ENCODE peak calls at places on chromosomes 11 and 22, in nine cellular contexts. C is esophagus muscularis mucosa; G is OCI-LY7; Q is CD8-positive, alpha-beta T cell; Z is progenitor cell of endocrine pancreas; A is endothelial cell of umbilical vein; Y is endothelial cell; W is mammary epithelial cell; P is ascending aorta. I is an unnamed sample.
A peak's percentile ranks its signal among the peaks of the same experiment; 100 is the strongest.

GRCh38 chr11:33642461-33643166 is 58.0 kb downstream of the C11orf91 start:
- DNase-seq in C (no peak), G (no peak), Q (no peak), Z (no peak), A (no peak), Y (no peak), W (peak; percentile 81), P (no peak), I (no peak)

GRCh38 chr11:45885274-45885920 is at the start of gene MAPK8IP1:
- DNase-seq in C (no peak), G (peak; percentile 59), Q (peak; percentile 39), Z (peak; percentile 71), A (peak; percentile 16), Y (peak; percentile 66), W (peak; percentile 28), P (no peak), I (no peak)

GRCh38 chr11:28547395-28547794 is 439.2 kb downstream of the METTL15 start:
- DNase-seq in C (no peak), G (no peak), Q (no peak), Z (no peak), A (no peak), Y (no peak), W (no peak), P (no peak), I (no peak)

GRCh38 chr11:58024601-58025091 is 965 bp downstream of the OR9Q1 start:
- DNase-seq in C (no peak), G (no peak), Q (no peak), Z (no peak), A (peak; percentile 91), Y (no peak), W (no peak), P (no peak), I (no peak)

GRCh38 chr11:67694875-67695555 is 20.6 kb upstream of the ALDH3B2 start:
- DNase-seq in C (no peak), G (no peak), Q (no peak), Z (no peak), A (no peak), Y (no peak), W (no peak), P (no peak), I (no peak)

GRCh38 chr11:86459682-86460460 is 85.2 kb downstream of the CCDC81 start:
- DNase-seq in C (no peak), G (no peak), Q (no peak), Z (no peak), A (peak; percentile 99), Y (no peak), W (peak; percentile 84), P (no peak), I (peak; percentile 55)

GRCh38 chr22:27879923-27880322 is 39.1 kb downstream of the PITPNB start:
- DNase-seq in C (no peak), G (peak; percentile 53), Q (no peak), Z (no peak), A (peak; percentile 57), Y (peak; percentile 48), W (peak; percentile 30), P (no peak), I (no peak)

GRCh38 chr22:44326549-44326881 is 13.8 kb upstream of the SHISAL1 start:
- DNase-seq in C (no peak), G (no peak), Q (no peak), Z (no peak), A (no peak), Y (no peak), W (no peak), P (no peak), I (no peak)

GRCh38 chr11:44630511-44631210 is 65.2 kb downstream of the CD82 start:
- DNase-seq in C (no peak), G (no peak), Q (no peak), Z (peak; percentile 5), A (no peak), Y (no peak), W (no peak), P (peak; percentile 7), I (peak; percentile 8)

GRCh38 chr22:27331526-27332281 is 469.9 kb downstream of the MN1 start:
- DNase-seq in C (peak; percentile 88), G (no peak), Q (no peak), Z (peak; percentile 18), A (peak; percentile 62), Y (peak; percentile 54), W (no peak), P (peak; percentile 37), I (no peak)

GRCh38 chr11:10699072-10699471 is 5.5 kb upstream of the IRAG1 start:
- DNase-seq in C (no peak), G (no peak), Q (no peak), Z (no peak), A (no peak), Y (no peak), W (no peak), P (no peak), I (no peak)

GRCh38 chr22:27487600-27488450 is 313.7 kb downstream of the MN1 start:
- DNase-seq in C (no peak), G (no peak), Q (no peak), Z (no peak), A (no peak), Y (no peak), W (no peak), P (no peak), I (no peak)

GRCh38 chr11:104853276-104853675 is 45.0 kb downstream of the CASP12 start:
- DNase-seq in C (no peak), G (no peak), Q (no peak), Z (no peak), A (no peak), Y (no peak), W (no peak), P (no peak), I (no peak)
- TF ChIP-seq CTCF in C (no peak), G (no peak), Q (no peak), Z (no peak), A (no peak), Y (no peak), W (no peak), P (no peak), I (no peak)

GRCh38 chr22:23402275-23403151 is 177.6 kb downstream of the IGLL1 start:
- DNase-seq in C (no peak), G (peak; percentile 86), Q (peak; percentile 21), Z (peak; percentile 82), A (peak; percentile 39), Y (peak; percentile 82), W (peak; percentile 81), P (no peak), I (no peak)

GRCh38 chr22:23401111-23401909 is 178.8 kb downstream of the IGLL1 start:
- DNase-seq in C (no peak), G (no peak), Q (no peak), Z (no peak), A (no peak), Y (no peak), W (peak; percentile 77), P (no peak), I (no peak)

GRCh38 chr22:23400286-23400981 is 179.7 kb downstream of the IGLL1 start:
- DNase-seq in C (no peak), G (no peak), Q (no peak), Z (no peak), A (no peak), Y (no peak), W (no peak), P (no peak), I (no peak)

GRCh38 chr22:23403152-23403719 is 176.9 kb downstream of the IGLL1 start:
- DNase-seq in C (no peak), G (no peak), Q (no peak), Z (no peak), A (no peak), Y (no peak), W (no peak), P (no peak), I (no peak)

GRCh38 chr22:23401910-23402274 is 178.2 kb downstream of the IGLL1 start:
- DNase-seq in C (no peak), G (no peak), Q (no peak), Z (no peak), A (no peak), Y (no peak), W (peak; percentile 5), P (no peak), I (no peak)
- TF ChIP-seq CTCF in C (no peak), G (no peak), Q (no peak), Z (no peak), A (no peak), Y (no peak), W (no peak), P (no peak), I (no peak)

GRCh38 chr22:21094911-21095772 is 49.4 kb downstream of the LRRC74B start:
- DNase-seq in C (peak; percentile 60), G (no peak), Q (no peak), Z (no peak), A (no peak), Y (no peak), W (no peak), P (no peak), I (no peak)
- TF ChIP-seq CTCF in C (no peak), G (no peak), Q (no peak), Z (no peak), A (no peak), Y (no peak), W (no peak), P (no peak), I (no peak)

GRCh38 chr11:93622043-93622442 is 39.4 kb upstream of the CEP295 start:
- DNase-seq in C (no peak), G (no peak), Q (no peak), Z (no peak), A (no peak), Y (no peak), W (no peak), P (no peak), I (no peak)
- TF ChIP-seq CTCF in C (no peak), G (peak; percentile 43), Q (no peak), Z (no peak), A (no peak), Y (no peak), W (peak; percentile 26), P (no peak), I (no peak)

DNA sequence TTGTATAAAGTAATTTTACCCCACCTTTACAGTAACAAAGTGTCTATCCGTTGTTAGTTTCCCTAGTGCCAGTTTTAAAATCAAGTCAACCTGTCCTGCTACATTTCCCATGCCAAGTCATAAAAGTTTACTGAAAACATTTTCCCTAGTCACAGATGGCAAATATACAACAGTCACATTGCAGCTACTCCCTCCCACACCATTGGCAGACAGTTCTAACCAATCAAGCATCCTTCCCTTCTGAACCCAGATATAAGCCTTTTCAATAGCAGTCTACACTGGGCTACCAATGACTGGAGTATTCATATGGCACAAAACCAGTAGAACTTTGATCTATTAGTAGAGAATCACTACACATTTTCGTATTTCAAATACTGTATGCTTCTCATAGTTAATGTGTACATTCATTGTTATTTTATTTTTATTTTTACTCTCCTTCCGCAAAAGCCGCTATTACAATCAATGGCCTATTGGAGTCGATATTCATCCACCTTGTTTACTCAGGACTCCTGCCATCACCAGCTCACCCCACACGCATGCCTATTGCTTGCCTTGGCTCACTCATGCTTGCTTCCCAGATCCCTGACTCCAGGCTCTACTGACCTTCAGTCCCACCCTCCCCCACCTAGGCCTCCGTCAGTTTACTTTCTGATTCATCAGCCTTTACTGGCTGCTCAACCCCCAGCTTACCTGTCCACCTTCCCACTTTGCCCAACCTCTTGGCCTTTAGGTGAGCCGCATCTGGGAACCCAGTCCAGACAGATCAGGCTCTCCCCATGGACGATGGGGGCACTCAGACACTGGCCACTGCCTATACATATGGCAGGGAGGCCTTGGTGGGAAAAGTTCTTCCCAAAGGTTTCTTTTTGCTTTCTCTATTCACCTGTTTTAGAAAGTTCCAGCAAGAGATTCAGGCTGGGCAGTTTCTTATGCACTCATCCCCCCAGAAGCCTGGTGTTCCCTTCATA is 408.4 kb downstream of the SOX6 start:
- DNase-seq in C (peak; percentile 78), G (no peak), Q (no peak), Z (no peak), A (no peak), Y (no peak), W (no peak), P (no peak), I (no peak)
- TF ChIP-seq CTCF in C (no peak), G (no peak), Q (no peak), Z (no peak), A (no peak), Y (no peak), W (no peak), P (no peak), I (no peak)

GRCh38 chr11:64040684-64041267 is 5.0 kb downstream of the FLRT1 start:
- DNase-seq in C (no peak), G (peak; percentile 12), Q (no peak), Z (no peak), A (no peak), Y (no peak), W (no peak), P (no peak), I (no peak)
- TF ChIP-seq CTCF in C (peak; percentile 15), G (peak; percentile 54), Q (no peak), Z (peak; percentile 63), A (peak; percentile 36), Y (no peak), W (peak; percentile 33), P (no peak), I (no peak)